ENCODE peak calls at places on chromosomes 2 and 18, in seven cellular contexts. L is ovary, X is uterus, H is endodermal cell, C is pancreas, F is transverse colon, S is lower lobe of right lung. V is an unnamed sample.

GRCh38 chr2:46720592-46721185 is 194.9 kb downstream of the MCFD2 start:
- DNase-seq in L (no peak), X (no peak), H (no peak), C (no peak), F (no peak), S (no peak), V (no peak)

GRCh38 chr2:72139471-72139870 is 8.2 kb downstream of the CYP26B1 start:
- DNase-seq in L (peak; percentile 9), X (no peak), H (peak; percentile 35), C (no peak), F (no peak), S (no peak), V (no peak)

GRCh38 chr2:144495227-144495933 is 24.5 kb downstream of the ZEB2 start:
- DNase-seq in L (no peak), X (no peak), H (no peak), C (no peak), F (no peak), S (no peak), V (no peak)

GRCh38 chr2:209986405-209986804 is 16.0 kb upstream of the RPE start:
- DNase-seq in L (no peak), X (no peak), H (no peak), C (no peak), F (no peak), S (no peak), V (no peak)

GRCh38 chr2:209577376-209578357 is 153.8 kb downstream of the MAP2 start:
- DNase-seq in L (no peak), X (no peak), H (no peak), C (no peak), F (no peak), S (no peak), V (no peak)

GRCh38 chr2:23215016-23215415 is 170.0 kb upstream of the KLHL29 start:
- DNase-seq in L (no peak), X (no peak), H (peak; percentile 10), C (no peak), F (no peak), S (no peak), V (no peak)

GRCh38 chr2:23419171-23420090 is 34.5 kb downstream of the KLHL29 start:
- DNase-seq in L (no peak), X (peak; percentile 31), H (no peak), C (no peak), F (no peak), S (no peak), V (no peak)

GRCh38 chr2:230793573-230794359 is 71.0 kb upstream of the ITM2C start:
- DNase-seq in L (peak; percentile 75), X (peak; percentile 77), H (no peak), C (peak; percentile 10), F (peak; percentile 70), S (peak; percentile 57), V (peak; percentile 72)

GRCh38 chr2:179595284-179595683 is 266.1 kb downstream of the ZNF385B start:
- DNase-seq in L (no peak), X (no peak), H (peak; percentile 64), C (no peak), F (no peak), S (no peak), V (no peak)

GRCh38 chr2:217650716-217651360 is 352.0 kb downstream of the TNS1 start:
- DNase-seq in L (peak; percentile 21), X (peak; percentile 40), H (peak; percentile 91), C (peak; percentile 35), F (no peak), S (no peak), V (no peak)

GRCh38 chr18:79682896-79683625 is 3.5 kb downstream of the CTDP1 start:
- DNase-seq in L (no peak), X (no peak), H (peak; percentile 26), C (no peak), F (no peak), S (no peak), V (no peak)

GRCh38 chr2:45505138-45505537 is 105.9 kb downstream of the SRBD1 start:
- DNase-seq in L (no peak), X (no peak), H (no peak), C (no peak), F (no peak), S (no peak), V (no peak)

GRCh38 chr18:65056575-65056974 is 694.2 kb upstream of the CDH7 start:
- DNase-seq in L (no peak), X (no peak), H (no peak), C (no peak), F (no peak), S (no peak), V (no peak)

GRCh38 chr2:221791840-221792239 is 219.7 kb upstream of the EPHA4 start:
- DNase-seq in L (no peak), X (no peak), H (no peak), C (no peak), F (no peak), S (no peak), V (no peak)

GRCh38 chr2:174697267-174697666 is 67.0 kb downstream of the CHRNA1 start:
- DNase-seq in L (peak; percentile 31), X (no peak), H (peak; percentile 91), C (peak; percentile 16), F (peak; percentile 49), S (peak; percentile 56), V (peak; percentile 60)

GRCh38 chr18:50330176-50330575 is 42.7 kb upstream of the CXXC1 start:
- DNase-seq in L (no peak), X (no peak), H (no peak), C (no peak), F (no peak), S (no peak), V (no peak)

GRCh38 chr18:5600376-5601071 is 56.7 kb upstream of the EPB41L3 start:
- DNase-seq in L (no peak), X (no peak), H (no peak), C (no peak), F (no peak), S (no peak), V (no peak)

GRCh38 chr2:161238264-161238558 is 70.0 kb upstream of the PSMD14 start:
- DNase-seq in L (no peak), X (no peak), H (no peak), C (no peak), F (no peak), S (no peak), V (peak; percentile 10)

GRCh38 chr2:161239416-161240109 is 68.7 kb upstream of the PSMD14 start:
- DNase-seq in L (no peak), X (no peak), H (peak; percentile 83), C (no peak), F (no peak), S (peak; percentile 46), V (peak; percentile 12)

GRCh38 chr2:161238559-161239415 is 69.4 kb upstream of the PSMD14 start:
- DNase-seq in L (peak; percentile 67), X (peak; percentile 46), H (peak; percentile 94), C (peak; percentile 36), F (peak; percentile 61), S (peak; percentile 72), V (peak; percentile 89)

GRCh38 chr2:161234627-161235026 is 73.6 kb upstream of the PSMD14 start:
- DNase-seq in L (no peak), X (no peak), H (no peak), C (no peak), F (no peak), S (no peak), V (no peak)

DNA sequence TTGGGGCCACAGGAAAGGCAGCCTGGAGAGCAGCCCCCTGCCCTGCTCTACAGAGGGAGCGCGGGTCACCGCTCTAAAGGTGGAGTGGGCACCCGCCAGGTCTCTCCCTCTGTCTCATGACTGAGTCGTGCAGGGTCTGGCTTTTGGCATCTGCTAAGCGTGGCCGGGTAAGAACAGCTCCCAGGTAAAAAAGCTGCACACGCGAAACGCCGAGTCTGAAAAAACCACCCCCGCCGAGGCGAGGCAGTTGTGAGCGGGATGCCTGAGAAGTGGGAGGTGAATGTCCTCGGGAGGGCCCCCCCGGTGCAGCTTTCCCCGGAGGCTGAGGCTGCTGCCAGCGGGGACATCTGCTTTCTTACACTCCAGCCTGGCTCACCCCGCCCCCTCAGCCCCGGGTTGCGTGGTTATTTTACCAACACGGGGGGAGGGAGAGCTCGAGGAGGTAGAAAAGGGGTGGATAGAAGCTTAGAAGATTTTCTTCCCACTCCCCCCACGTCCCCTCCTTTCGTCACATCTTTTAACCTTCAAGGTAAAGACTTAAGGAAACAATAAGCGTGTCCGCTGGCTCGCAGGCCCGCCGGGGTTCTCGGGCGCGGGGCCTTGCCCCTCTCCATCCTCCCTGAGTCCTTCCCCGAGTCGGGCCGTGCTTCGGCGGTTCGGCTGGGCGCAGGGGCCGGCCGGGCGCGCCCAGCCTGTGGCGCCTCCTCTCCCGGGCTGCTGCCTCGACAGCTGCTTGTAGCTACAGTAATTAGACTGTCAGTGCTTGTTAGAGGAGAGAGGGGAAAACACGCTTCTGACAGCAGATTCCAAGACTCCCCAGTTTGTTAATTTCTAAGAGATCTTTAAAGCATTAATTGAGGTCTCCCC is 70.6 kb upstream of the PSMD14 start:
- DNase-seq in L (peak; percentile 68), X (peak; percentile 63), H (peak; percentile 81), C (peak; percentile 23), F (peak; percentile 62), S (peak; percentile 64), V (peak; percentile 80)
- H3K27me3 ChIP-seq in L (no peaks in the 10 kb centered on the region), X (no peaks in the 10 kb centered on the region), H (peaks cover 12% of the 10 kb centered on the region), C (no peaks in the 10 kb centered on the region), F (no peaks in the 10 kb centered on the region), S (no peaks in the 10 kb centered on the region), V (no peaks in the 10 kb centered on the region)

DNA sequence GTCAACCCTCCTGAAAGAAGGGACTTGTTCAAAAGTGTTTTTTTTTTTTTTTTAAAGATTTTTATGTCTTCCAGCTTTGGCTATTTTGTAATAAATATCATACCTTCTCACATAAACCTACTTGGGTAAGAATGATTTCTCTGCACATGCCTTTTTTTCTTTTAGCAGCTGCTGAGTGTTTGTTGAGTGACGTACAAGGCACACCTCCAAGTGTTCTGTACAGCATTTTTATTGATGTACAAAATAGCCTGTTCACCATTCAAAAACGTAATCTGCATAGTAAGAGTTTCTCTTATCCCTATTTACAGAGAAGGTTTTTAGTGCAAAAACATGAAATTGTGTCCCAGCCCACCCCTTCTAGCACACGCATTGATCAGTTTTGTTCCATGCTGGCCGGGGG is 77.6 kb downstream of the MEP1B start:
- DNase-seq in L (no peak), X (no peak), H (no peak), C (no peak), F (no peak), S (no peak), V (no peak)
- H3K4me3 ChIP-seq in L (no peak overlapping the region), X (no peak overlapping the region), H (no peak overlapping the region), C (no peak overlapping the region), F (no peak overlapping the region), S (no peak overlapping the region), V (no peak overlapping the region)

DNA sequence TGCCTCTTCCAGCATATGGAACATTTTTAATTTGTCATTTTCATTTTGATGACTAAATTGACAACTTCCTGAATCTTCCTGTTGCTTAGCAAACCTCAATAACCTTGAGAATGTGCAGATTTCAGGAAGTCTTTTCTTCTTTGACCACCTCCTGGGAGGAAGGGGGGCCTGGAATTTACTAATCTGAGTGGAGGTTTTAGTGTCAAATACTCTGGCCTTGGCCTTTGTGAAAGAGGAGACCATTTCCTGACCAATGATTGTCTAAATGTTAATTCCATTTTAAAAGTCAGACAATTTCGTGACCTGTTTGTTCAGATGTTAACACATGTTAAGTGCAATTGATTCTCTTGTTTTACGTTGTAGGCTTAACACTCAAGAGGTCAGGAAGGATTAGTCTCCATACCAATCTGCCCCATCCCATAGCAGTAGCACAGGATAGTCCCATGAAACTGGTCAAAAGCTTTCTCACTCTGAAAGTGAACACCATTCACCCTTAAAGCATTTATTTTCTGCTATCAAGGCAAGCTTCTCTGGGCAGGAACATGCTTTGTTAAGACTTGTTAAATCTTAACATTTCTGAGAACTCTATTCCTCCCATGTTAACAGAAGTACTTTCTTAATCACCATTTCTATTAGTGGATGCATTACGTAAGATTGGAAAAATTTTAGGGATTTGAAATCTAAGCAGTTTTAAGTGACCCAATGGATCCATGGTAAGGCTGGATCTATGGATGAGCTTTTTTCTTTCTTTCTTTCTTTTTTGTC is 219.6 kb downstream of the RND3 start:
- DNase-seq in L (no peak), X (no peak), H (no peak), C (no peak), F (no peak), S (no peak), V (no peak)
- H3K4me1 ChIP-seq in L (no peaks in the 10 kb centered on the region), X (no peaks in the 10 kb centered on the region), H (no peaks in the 10 kb centered on the region), C (no peaks in the 10 kb centered on the region), F (no peaks in the 10 kb centered on the region), S (no peaks in the 10 kb centered on the region), V (no peaks in the 10 kb centered on the region)

GRCh38 chr2:10966056-10966455 is 54.3 kb downstream of the KCNF1 start:
- DNase-seq in L (no peak), X (no peak), H (no peak), C (no peak), F (no peak), S (no peak), V (no peak)
- H3K27me3 ChIP-seq in L (no peaks in the 10 kb centered on the region), X (no peaks in the 10 kb centered on the region), H (no peaks in the 10 kb centered on the region), C (no peaks in the 10 kb centered on the region), F (peaks cover 8% of the 10 kb centered on the region), S (peaks cover 4% of the 10 kb centered on the region), V (no peaks in the 10 kb centered on the region)